ENCODE peak calls at places on chromosomes 4 and X, in nine cellular contexts. One of them, this sample, is unnamed.

GRCh38 chr4:3784469-3785291 is 18.5 kb downstream of the ADRA2C start:
- DNase-seq in heart right ventricle: no peak
- DNase-seq in K562: no peak
- DNase-seq in fibroblast of pulmonary artery: no peak
- DNase-seq in HCT116: no peak
- DNase-seq in cardiac muscle cell: no peak
- DNase-seq in bronchial epithelial cell: peak
- DNase-seq in Caco-2: peak
- DNase-seq in left ventricle myocardium inferior: no peak
- DNase-seq in this sample: no peak

GRCh38 chrX:27808226-27808625 is 436 bp downstream of the MAGEB10 start:
- DNase-seq in heart right ventricle: no peak
- DNase-seq in K562: no peak
- DNase-seq in fibroblast of pulmonary artery: no peak
- DNase-seq in HCT116: no peak
- DNase-seq in cardiac muscle cell: no peak
- DNase-seq in bronchial epithelial cell: no peak
- DNase-seq in Caco-2: no peak
- DNase-seq in left ventricle myocardium inferior: no peak
- DNase-seq in this sample: no peak

GRCh38 chr4:115274545-115274944 is 161.1 kb upstream of the NDST4 start:
- DNase-seq in heart right ventricle: no peak
- DNase-seq in K562: no peak
- DNase-seq in fibroblast of pulmonary artery: no peak
- DNase-seq in HCT116: no peak
- DNase-seq in cardiac muscle cell: no peak
- DNase-seq in bronchial epithelial cell: no peak
- DNase-seq in Caco-2: no peak
- DNase-seq in left ventricle myocardium inferior: no peak
- DNase-seq in this sample: no peak

GRCh38 chr4:80360900-80361299 is 25.4 kb downstream of the CFAP299 start:
- DNase-seq in heart right ventricle: no peak
- DNase-seq in K562: no peak
- DNase-seq in fibroblast of pulmonary artery: no peak
- DNase-seq in HCT116: no peak
- DNase-seq in cardiac muscle cell: no peak
- DNase-seq in bronchial epithelial cell: peak
- DNase-seq in Caco-2: no peak
- DNase-seq in left ventricle myocardium inferior: no peak
- DNase-seq in this sample: no peak

GRCh38 chr4:101191302-101192098 is 155.8 kb downstream of the PPP3CA start:
- DNase-seq in heart right ventricle: peak
- DNase-seq in K562: no peak
- DNase-seq in fibroblast of pulmonary artery: peak
- DNase-seq in HCT116: no peak
- DNase-seq in cardiac muscle cell: no peak
- DNase-seq in bronchial epithelial cell: no peak
- DNase-seq in Caco-2: no peak
- DNase-seq in left ventricle myocardium inferior: peak
- DNase-seq in this sample: peak

GRCh38 chrX:43141885-43142284 is 363.9 kb upstream of the PPP1R2C start:
- DNase-seq in heart right ventricle: no peak
- DNase-seq in K562: no peak
- DNase-seq in fibroblast of pulmonary artery: no peak
- DNase-seq in HCT116: no peak
- DNase-seq in cardiac muscle cell: peak
- DNase-seq in bronchial epithelial cell: no peak
- DNase-seq in Caco-2: no peak
- DNase-seq in left ventricle myocardium inferior: no peak
- DNase-seq in this sample: no peak

GRCh38 chr4:102420563-102421221 is 75.4 kb upstream of the SLC39A8 start:
- DNase-seq in heart right ventricle: no peak
- DNase-seq in K562: no peak
- DNase-seq in fibroblast of pulmonary artery: no peak
- DNase-seq in HCT116: no peak
- DNase-seq in cardiac muscle cell: no peak
- DNase-seq in bronchial epithelial cell: peak
- DNase-seq in Caco-2: no peak
- DNase-seq in left ventricle myocardium inferior: no peak
- DNase-seq in this sample: no peak

GRCh38 chr4:176563591-176563990 is 229.1 kb downstream of the VEGFC start:
- DNase-seq in heart right ventricle: no peak
- DNase-seq in K562: no peak
- DNase-seq in fibroblast of pulmonary artery: peak
- DNase-seq in HCT116: no peak
- DNase-seq in cardiac muscle cell: peak
- DNase-seq in bronchial epithelial cell: peak
- DNase-seq in Caco-2: no peak
- DNase-seq in left ventricle myocardium inferior: no peak
- DNase-seq in this sample: no peak

GRCh38 chr4:85055558-85055957 is 89.1 kb upstream of the WDFY3 start:
- DNase-seq in heart right ventricle: no peak
- DNase-seq in K562: no peak
- DNase-seq in fibroblast of pulmonary artery: no peak
- DNase-seq in HCT116: no peak
- DNase-seq in cardiac muscle cell: no peak
- DNase-seq in bronchial epithelial cell: no peak
- DNase-seq in Caco-2: no peak
- DNase-seq in left ventricle myocardium inferior: no peak
- DNase-seq in this sample: no peak

GRCh38 chr4:74293558-74293957 is 14.7 kb upstream of the EPGN start:
- DNase-seq in heart right ventricle: no peak
- DNase-seq in K562: no peak
- DNase-seq in fibroblast of pulmonary artery: no peak
- DNase-seq in HCT116: no peak
- DNase-seq in cardiac muscle cell: no peak
- DNase-seq in bronchial epithelial cell: peak
- DNase-seq in Caco-2: no peak
- DNase-seq in left ventricle myocardium inferior: no peak
- DNase-seq in this sample: peak

GRCh38 chr4:145266881-145267280 is 86.5 kb upstream of the OTUD4 start:
- DNase-seq in heart right ventricle: no peak
- DNase-seq in K562: no peak
- DNase-seq in fibroblast of pulmonary artery: no peak
- DNase-seq in HCT116: no peak
- DNase-seq in cardiac muscle cell: no peak
- DNase-seq in bronchial epithelial cell: no peak
- DNase-seq in Caco-2: no peak
- DNase-seq in left ventricle myocardium inferior: no peak
- DNase-seq in this sample: no peak

GRCh38 chr4:121733942-121734341 is 31.0 kb downstream of the SMIM43 start:
- DNase-seq in heart right ventricle: no peak
- DNase-seq in K562: no peak
- DNase-seq in fibroblast of pulmonary artery: no peak
- DNase-seq in HCT116: no peak
- DNase-seq in cardiac muscle cell: no peak
- DNase-seq in bronchial epithelial cell: no peak
- DNase-seq in Caco-2: no peak
- DNase-seq in left ventricle myocardium inferior: no peak
- DNase-seq in this sample: no peak

GRCh38 chr4:14768449-14768848 is 233.8 kb upstream of the CPEB2 start:
- DNase-seq in heart right ventricle: no peak
- DNase-seq in K562: no peak
- DNase-seq in fibroblast of pulmonary artery: no peak
- DNase-seq in HCT116: no peak
- DNase-seq in cardiac muscle cell: no peak
- DNase-seq in bronchial epithelial cell: no peak
- DNase-seq in Caco-2: no peak
- DNase-seq in left ventricle myocardium inferior: no peak
- DNase-seq in this sample: no peak

GRCh38 chr4:103934178-103934789 is 214.5 kb upstream of the TACR3 start:
- DNase-seq in heart right ventricle: no peak
- DNase-seq in K562: peak
- DNase-seq in fibroblast of pulmonary artery: peak
- DNase-seq in HCT116: peak
- DNase-seq in cardiac muscle cell: peak
- DNase-seq in bronchial epithelial cell: peak
- DNase-seq in Caco-2: peak
- DNase-seq in left ventricle myocardium inferior: no peak
- DNase-seq in this sample: no peak

GRCh38 chr4:93830090-93830818 is 1.7 kb downstream of the ATOH1 start:
- DNase-seq in heart right ventricle: no peak
- DNase-seq in K562: no peak
- DNase-seq in fibroblast of pulmonary artery: no peak
- DNase-seq in HCT116: no peak
- DNase-seq in cardiac muscle cell: peak
- DNase-seq in bronchial epithelial cell: no peak
- DNase-seq in Caco-2: no peak
- DNase-seq in left ventricle myocardium inferior: no peak
- DNase-seq in this sample: no peak
- H3K4me3 ChIP-seq in heart right ventricle: no peak
- H3K4me3 ChIP-seq in K562: no peak
- H3K4me3 ChIP-seq in fibroblast of pulmonary artery: no peak
- H3K4me3 ChIP-seq in HCT116: no peak
- H3K4me3 ChIP-seq in cardiac muscle cell: no peak
- H3K4me3 ChIP-seq in bronchial epithelial cell: no peak
- H3K4me3 ChIP-seq in Caco-2: no peak
- H3K4me3 ChIP-seq in left ventricle myocardium inferior: no peak
- H3K4me3 ChIP-seq in this sample: no peak

GRCh38 chr4:184408711-184409081 is 65.7 kb downstream of the IRF2 start:
- DNase-seq in heart right ventricle: no peak
- DNase-seq in K562: no peak
- DNase-seq in fibroblast of pulmonary artery: no peak
- DNase-seq in HCT116: no peak
- DNase-seq in cardiac muscle cell: no peak
- DNase-seq in bronchial epithelial cell: no peak
- DNase-seq in Caco-2: no peak
- DNase-seq in left ventricle myocardium inferior: no peak
- DNase-seq in this sample: no peak

GRCh38 chr4:184409911-184410692 is 64.2 kb downstream of the IRF2 start:
- DNase-seq in heart right ventricle: no peak
- DNase-seq in K562: no peak
- DNase-seq in fibroblast of pulmonary artery: no peak
- DNase-seq in HCT116: no peak
- DNase-seq in cardiac muscle cell: no peak
- DNase-seq in bronchial epithelial cell: no peak
- DNase-seq in Caco-2: no peak
- DNase-seq in left ventricle myocardium inferior: no peak
- DNase-seq in this sample: no peak

GRCh38 chr4:184408021-184408710 is 66.2 kb downstream of the IRF2 start:
- DNase-seq in heart right ventricle: no peak
- DNase-seq in K562: no peak
- DNase-seq in fibroblast of pulmonary artery: peak
- DNase-seq in HCT116: no peak
- DNase-seq in cardiac muscle cell: no peak
- DNase-seq in bronchial epithelial cell: peak
- DNase-seq in Caco-2: no peak
- DNase-seq in left ventricle myocardium inferior: no peak
- DNase-seq in this sample: peak

GRCh38 chr4:184410748-184411147 is 63.6 kb downstream of the IRF2 start:
- DNase-seq in heart right ventricle: no peak
- DNase-seq in K562: no peak
- DNase-seq in fibroblast of pulmonary artery: no peak
- DNase-seq in HCT116: no peak
- DNase-seq in cardiac muscle cell: no peak
- DNase-seq in bronchial epithelial cell: no peak
- DNase-seq in Caco-2: no peak
- DNase-seq in left ventricle myocardium inferior: no peak
- DNase-seq in this sample: no peak

DNA sequence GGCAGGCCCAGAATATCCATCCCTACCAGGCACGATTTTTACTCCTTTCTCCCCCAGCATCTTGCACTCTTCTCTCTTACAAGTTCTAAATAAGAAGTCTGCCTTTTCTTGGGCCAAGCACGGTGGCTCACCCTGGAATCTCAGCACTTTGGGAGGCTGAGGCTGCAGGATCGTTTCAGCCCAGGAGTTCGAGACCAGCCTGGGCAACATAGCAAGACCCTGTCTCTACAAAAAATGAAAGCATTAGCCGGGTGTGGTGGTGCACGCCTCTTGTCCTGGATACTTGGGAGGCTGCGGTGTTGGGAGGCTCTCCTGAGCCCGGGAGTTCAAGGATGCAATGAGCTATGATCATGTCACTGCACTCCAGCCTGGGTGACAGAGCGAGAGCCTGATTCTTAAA is 64.8 kb downstream of the IRF2 start:
- DNase-seq in heart right ventricle: no peak
- DNase-seq in K562: no peak
- DNase-seq in fibroblast of pulmonary artery: no peak
- DNase-seq in HCT116: no peak
- DNase-seq in cardiac muscle cell: no peak
- DNase-seq in bronchial epithelial cell: no peak
- DNase-seq in Caco-2: no peak
- DNase-seq in left ventricle myocardium inferior: no peak
- DNase-seq in this sample: no peak
- H3K4me3 ChIP-seq in heart right ventricle: peak
- H3K4me3 ChIP-seq in K562: no peak
- H3K4me3 ChIP-seq in fibroblast of pulmonary artery: no peak
- H3K4me3 ChIP-seq in HCT116: no peak
- H3K4me3 ChIP-seq in cardiac muscle cell: no peak
- H3K4me3 ChIP-seq in bronchial epithelial cell: no peak
- H3K4me3 ChIP-seq in Caco-2: no peak
- H3K4me3 ChIP-seq in left ventricle myocardium inferior: peak
- H3K4me3 ChIP-seq in this sample: no peak

GRCh38 chrX:132482632-132483031 is 6.2 kb downstream of the MBNL3 start:
- DNase-seq in heart right ventricle: no peak
- DNase-seq in K562: no peak
- DNase-seq in fibroblast of pulmonary artery: no peak
- DNase-seq in HCT116: no peak
- DNase-seq in cardiac muscle cell: no peak
- DNase-seq in bronchial epithelial cell: no peak
- DNase-seq in Caco-2: no peak
- DNase-seq in left ventricle myocardium inferior: no peak
- DNase-seq in this sample: no peak

GRCh38 chrX:132481449-132481848 is 7.4 kb downstream of the MBNL3 start:
- DNase-seq in heart right ventricle: no peak
- DNase-seq in K562: no peak
- DNase-seq in fibroblast of pulmonary artery: no peak
- DNase-seq in HCT116: no peak
- DNase-seq in cardiac muscle cell: no peak
- DNase-seq in bronchial epithelial cell: no peak
- DNase-seq in Caco-2: no peak
- DNase-seq in left ventricle myocardium inferior: no peak
- DNase-seq in this sample: no peak

GRCh38 chrX:132483951-132484350 is 4.9 kb downstream of the MBNL3 start:
- DNase-seq in heart right ventricle: no peak
- DNase-seq in K562: no peak
- DNase-seq in fibroblast of pulmonary artery: no peak
- DNase-seq in HCT116: no peak
- DNase-seq in cardiac muscle cell: no peak
- DNase-seq in bronchial epithelial cell: no peak
- DNase-seq in Caco-2: no peak
- DNase-seq in left ventricle myocardium inferior: no peak
- DNase-seq in this sample: no peak

GRCh38 chrX:132483523-132483922 is 5.3 kb downstream of the MBNL3 start:
- DNase-seq in heart right ventricle: no peak
- DNase-seq in K562: no peak
- DNase-seq in fibroblast of pulmonary artery: no peak
- DNase-seq in HCT116: no peak
- DNase-seq in cardiac muscle cell: no peak
- DNase-seq in bronchial epithelial cell: no peak
- DNase-seq in Caco-2: no peak
- DNase-seq in left ventricle myocardium inferior: no peak
- DNase-seq in this sample: no peak

GRCh38 chrX:132480581-132481203 is 8.1 kb downstream of the MBNL3 start:
- DNase-seq in heart right ventricle: no peak
- DNase-seq in K562: no peak
- DNase-seq in fibroblast of pulmonary artery: peak
- DNase-seq in HCT116: no peak
- DNase-seq in cardiac muscle cell: peak
- DNase-seq in bronchial epithelial cell: peak
- DNase-seq in Caco-2: no peak
- DNase-seq in left ventricle myocardium inferior: no peak
- DNase-seq in this sample: no peak
- H3K4me3 ChIP-seq in heart right ventricle: no peak
- H3K4me3 ChIP-seq in K562: no peak
- H3K4me3 ChIP-seq in fibroblast of pulmonary artery: peak
- H3K4me3 ChIP-seq in HCT116: no peak
- H3K4me3 ChIP-seq in cardiac muscle cell: no peak
- H3K4me3 ChIP-seq in bronchial epithelial cell: peak
- H3K4me3 ChIP-seq in Caco-2: no peak
- H3K4me3 ChIP-seq in left ventricle myocardium inferior: peak
- H3K4me3 ChIP-seq in this sample: peak

GRCh38 chr4:55303818-55304217 is 42.2 kb upstream of the SRD5A3 start:
- DNase-seq in heart right ventricle: no peak
- DNase-seq in K562: no peak
- DNase-seq in fibroblast of pulmonary artery: peak
- DNase-seq in HCT116: peak
- DNase-seq in cardiac muscle cell: no peak
- DNase-seq in bronchial epithelial cell: peak
- DNase-seq in Caco-2: no peak
- DNase-seq in left ventricle myocardium inferior: no peak
- DNase-seq in this sample: no peak
- H3K4me3 ChIP-seq in heart right ventricle: no peak
- H3K4me3 ChIP-seq in K562: no peak
- H3K4me3 ChIP-seq in fibroblast of pulmonary artery: no peak
- H3K4me3 ChIP-seq in HCT116: peak
- H3K4me3 ChIP-seq in cardiac muscle cell: no peak
- H3K4me3 ChIP-seq in bronchial epithelial cell: no peak
- H3K4me3 ChIP-seq in Caco-2: no peak
- H3K4me3 ChIP-seq in left ventricle myocardium inferior: no peak
- H3K4me3 ChIP-seq in this sample: no peak

This sample was measured in skeletal muscle cell.